ENCODE peak calls at places on chromosomes 4 and X, in eight cellular contexts. I is activated CD8-positive, alpha-beta memory T cell treated with anti-CD3 and anti-CD28 coated beads, Interleukin-2, amount 10 ng/mL, durations not matched to agents 7 days and 5 days; C is T-cell; S is left ventricle myocardium superior; Y is stimulated activated naive CD8-positive, alpha-beta T cell treated with anti-CD3 and anti-CD28 coated beads, Interleukin-15, Interleukin-2, amounts not matched to agents 100 U/mL and 50 U/mL, for 24 hours; H is foreskin keratinocyte; O is left cardiac atrium; D is activated CD8-positive, alpha-beta T cell treated with anti-CD3 and anti-CD28 coated beads for 36 hours. V is an unnamed sample.

GRCh38 chrX:148755111-148755510 is 254.7 kb downstream of the AFF2 start:
- ATAC-seq in S (no peak), I (no peak), D (no peak), O (no peak), H (no peak), C (no peak), Y (no peak), V (no peak)

GRCh38 chrX:10015711-10016515 is 48.8 kb downstream of the CLDN34 start:
- ATAC-seq in O (peak), S (peak), Y (no peak), I (peak), C (peak), D (peak), H (peak), V (no peak)

GRCh38 chr4:152950402-152951274 is 14.5 kb downstream of the FHDC1 start:
- ATAC-seq in D (no peak), C (no peak), H (no peak), I (no peak), Y (no peak), O (no peak), S (no peak), V (no peak)

GRCh38 chrX:19513383-19513782 is 1.9 kb downstream of the MAP3K15 start:
- ATAC-seq in S (no peak), D (no peak), H (peak), C (no peak), Y (no peak), O (no peak), I (no peak), V (no peak)

GRCh38 chr4:102234243-102234838 is 110.9 kb downstream of the SLC39A8 start:
- ATAC-seq in O (no peak), D (no peak), H (no peak), Y (no peak), S (no peak), I (no peak), C (no peak), V (no peak)

GRCh38 chr4:112857461-112857860 is 192.0 kb upstream of the ANK2 start:
- ATAC-seq in H (peak), O (peak), C (no peak), Y (no peak), S (peak), D (no peak), I (no peak), V (no peak)

GRCh38 chrX:110086916-110087484 is 84.1 kb downstream of the TMEM164 start:
- ATAC-seq in H (peak), Y (peak), I (no peak), O (peak), D (peak), C (no peak), S (no peak), V (peak)

GRCh38 chr4:112550728-112551127 is 34.7 kb upstream of the NEUROG2 start:
- ATAC-seq in D (no peak), C (no peak), O (no peak), S (no peak), H (peak), I (no peak), Y (no peak), V (no peak)

GRCh38 chr4:126004936-126005335 is 690.2 kb downstream of the FAT4 start:
- ATAC-seq in D (no peak), Y (no peak), I (no peak), C (no peak), S (no peak), H (peak), O (no peak), V (no peak)

GRCh38 chr4:185149392-185149791 is 6.3 kb downstream of the SLC25A4 start:
- ATAC-seq in D (no peak), H (no peak), I (no peak), S (no peak), Y (no peak), C (no peak), O (peak), V (no peak)

GRCh38 chrX:106905064-106905708 is 2.0 kb upstream of the RIPPLY1 start:
- ATAC-seq in H (no peak), I (no peak), S (peak), D (no peak), Y (no peak), O (peak), C (no peak), V (no peak)

GRCh38 chr4:156374894-156375293 is 421.2 kb upstream of the CTSO start:
- ATAC-seq in Y (no peak), O (no peak), D (no peak), H (no peak), I (no peak), C (no peak), S (no peak), V (no peak)

GRCh38 chr4:102685768-102686167 is 75.0 kb downstream of the MANBA start:
- ATAC-seq in D (no peak), I (no peak), H (no peak), S (no peak), C (no peak), Y (no peak), O (no peak), V (no peak)

GRCh38 chrX:937391-937790 is 275.1 kb downstream of the CRLF2 start:
- ATAC-seq in I (no peak), D (no peak), H (no peak), Y (no peak), O (no peak), C (no peak), S (no peak), V (no peak)

GRCh38 chr4:151417164-151417571 is 8.2 kb downstream of the FHIP1A start:
- ATAC-seq in D (no peak), O (no peak), S (no peak), Y (no peak), I (no peak), H (peak), C (no peak), V (no peak)

GRCh38 chr4:16411691-16412090 is 185.4 kb upstream of the TAPT1 start:
- ATAC-seq in H (no peak), S (no peak), Y (no peak), O (no peak), D (no peak), C (no peak), I (no peak), V (no peak)

GRCh38 chr4:101599620-101600019 is 190.9 kb upstream of the BANK1 start:
- ATAC-seq in H (peak), S (no peak), C (no peak), Y (no peak), O (no peak), I (no peak), D (no peak), V (peak)

GRCh38 chr4:140186651-140187315 is 32.8 kb upstream of the MAML3 start:
- ATAC-seq in I (no peak), S (no peak), D (no peak), Y (no peak), H (peak), C (no peak), O (peak), V (peak)

GRCh38 chr4:112889619-112890294 is 159.7 kb upstream of the ANK2 start:
- ATAC-seq in S (peak), O (peak), Y (no peak), C (no peak), D (no peak), H (no peak), I (no peak), V (no peak)

GRCh38 chrX:17359500-17359899 is 15.5 kb upstream of the NHS start:
- ATAC-seq in O (no peak), H (peak), C (no peak), D (no peak), I (no peak), Y (no peak), S (no peak), V (peak)

GRCh38 chr4:25031077-25031606 is 396 bp upstream of the LGI2 start:
- ATAC-seq in C (no peak), S (peak), I (no peak), D (no peak), H (peak), O (peak), Y (peak), V (no peak)

GRCh38 chrX:2819345-2820130 is 9.2 kb upstream of the GYG2 start:
- ATAC-seq in H (no peak), D (no peak), Y (no peak), S (no peak), I (no peak), O (no peak), C (no peak), V (no peak)

GRCh38 chr4:83267121-83267834 is 17.3 kb downstream of the COQ2 start:
- ATAC-seq in O (peak), Y (peak), C (no peak), I (no peak), D (no peak), H (no peak), S (no peak), V (peak)

GRCh38 chrX:31658360-31658759 is 586.5 kb upstream of the FTHL17 start:
- ATAC-seq in D (no peak), I (no peak), O (no peak), S (no peak), C (no peak), Y (no peak), H (no peak), V (no peak)

GRCh38 chr4:152594981-152595916 is 59.4 kb upstream of the FBXW7 start:
- ATAC-seq in D (no peak), S (no peak), O (no peak), C (no peak), I (no peak), Y (no peak), H (no peak), V (no peak)

GRCh38 chr4:173590697-173591096 is 60.7 kb upstream of the HAND2 start:
- ATAC-seq in H (no peak), Y (no peak), C (no peak), O (peak), S (peak), I (no peak), D (no peak), V (no peak)

V was measured in activated T-helper 17 cell treated with anti-CD3 and anti-CD28 coated beads, Interleukin-2, amount 50 U/mL, for 72 hours.